ENCODE peak calls at places on chromosomes 1 and 21, in seven cellular contexts. One of them, this sample, is unnamed.

GRCh38 chr1:70043806-70044205 is 161.6 kb downstream of the LRRC40 start:
- DNase-seq in caudate nucleus: no peak
- DNase-seq in aorta: no peak
- DNase-seq in foreskin keratinocyte: peak
- DNase-seq in spleen: no peak
- DNase-seq in right lobe of liver: no peak
- DNase-seq in epithelial cell of prostate: peak
- DNase-seq in this sample: no peak

GRCh38 chr1:39380036-39380435 is 111.4 kb upstream of the BMP8A start:
- DNase-seq in aorta: no peak
- DNase-seq in foreskin keratinocyte: no peak
- DNase-seq in right lobe of liver: no peak
- DNase-seq in spleen: no peak
- DNase-seq in caudate nucleus: no peak
- DNase-seq in epithelial cell of prostate: no peak
- DNase-seq in this sample: no peak

GRCh38 chr1:225746361-225747179 is 31.1 kb upstream of the SRP9 start:
- DNase-seq in spleen: no peak
- DNase-seq in right lobe of liver: peak
- DNase-seq in epithelial cell of prostate: no peak
- DNase-seq in caudate nucleus: no peak
- DNase-seq in foreskin keratinocyte: peak
- DNase-seq in aorta: peak
- DNase-seq in this sample: peak

GRCh38 chr1:38009088-38009840 is 3.3 kb upstream of the UTP11 start:
- DNase-seq in epithelial cell of prostate: no peak
- DNase-seq in foreskin keratinocyte: peak
- DNase-seq in aorta: peak
- DNase-seq in right lobe of liver: no peak
- DNase-seq in spleen: no peak
- DNase-seq in caudate nucleus: no peak
- DNase-seq in this sample: peak

GRCh38 chr1:178310685-178311105 is 186.1 kb downstream of the CLEC20A start:
- DNase-seq in aorta: no peak
- DNase-seq in right lobe of liver: no peak
- DNase-seq in foreskin keratinocyte: peak
- DNase-seq in caudate nucleus: no peak
- DNase-seq in epithelial cell of prostate: no peak
- DNase-seq in spleen: no peak
- DNase-seq in this sample: no peak

GRCh38 chr1:233443040-233443439 is 115.5 kb downstream of the MAP3K21 start:
- DNase-seq in spleen: no peak
- DNase-seq in caudate nucleus: no peak
- DNase-seq in foreskin keratinocyte: peak
- DNase-seq in right lobe of liver: no peak
- DNase-seq in aorta: no peak
- DNase-seq in epithelial cell of prostate: no peak
- DNase-seq in this sample: no peak

GRCh38 chr1:111110197-111110899 is 29.5 kb downstream of the DRAM2 start:
- DNase-seq in foreskin keratinocyte: no peak
- DNase-seq in spleen: no peak
- DNase-seq in aorta: no peak
- DNase-seq in caudate nucleus: no peak
- DNase-seq in epithelial cell of prostate: no peak
- DNase-seq in right lobe of liver: peak
- DNase-seq in this sample: no peak

GRCh38 chr1:234090212-234091064 is 186.0 kb downstream of the SLC35F3 start:
- DNase-seq in right lobe of liver: no peak
- DNase-seq in caudate nucleus: no peak
- DNase-seq in aorta: no peak
- DNase-seq in spleen: no peak
- DNase-seq in epithelial cell of prostate: no peak
- DNase-seq in foreskin keratinocyte: no peak
- DNase-seq in this sample: no peak

GRCh38 chr1:222276062-222276461 is 271.8 kb downstream of the HHIPL2 start:
- DNase-seq in aorta: no peak
- DNase-seq in right lobe of liver: no peak
- DNase-seq in foreskin keratinocyte: no peak
- DNase-seq in spleen: no peak
- DNase-seq in epithelial cell of prostate: no peak
- DNase-seq in caudate nucleus: no peak
- DNase-seq in this sample: no peak

GRCh38 chr1:201309420-201309819 is 26.1 kb downstream of the PKP1 start:
- DNase-seq in spleen: no peak
- DNase-seq in foreskin keratinocyte: peak
- DNase-seq in epithelial cell of prostate: peak
- DNase-seq in right lobe of liver: peak
- DNase-seq in aorta: no peak
- DNase-seq in caudate nucleus: no peak
- DNase-seq in this sample: peak

GRCh38 chr1:94270801-94271203 is 33.4 kb upstream of the ARHGAP29 start:
- DNase-seq in foreskin keratinocyte: peak
- DNase-seq in right lobe of liver: no peak
- DNase-seq in caudate nucleus: no peak
- DNase-seq in aorta: no peak
- DNase-seq in epithelial cell of prostate: no peak
- DNase-seq in spleen: no peak
- DNase-seq in this sample: no peak

GRCh38 chr21:43866233-43866632 is 1.2 kb downstream of the AGPAT3 start:
- DNase-seq in foreskin keratinocyte: peak
- DNase-seq in right lobe of liver: no peak
- DNase-seq in spleen: peak
- DNase-seq in epithelial cell of prostate: no peak
- DNase-seq in caudate nucleus: no peak
- DNase-seq in aorta: peak
- DNase-seq in this sample: no peak

GRCh38 chr1:241440904-241441303 is 78.7 kb downstream of the FH start:
- DNase-seq in aorta: no peak
- DNase-seq in epithelial cell of prostate: no peak
- DNase-seq in foreskin keratinocyte: no peak
- DNase-seq in caudate nucleus: no peak
- DNase-seq in right lobe of liver: no peak
- DNase-seq in spleen: no peak
- DNase-seq in this sample: no peak

GRCh38 chr1:71414229-71414628 is 333.4 kb upstream of the ZRANB2 start:
- DNase-seq in foreskin keratinocyte: no peak
- DNase-seq in aorta: no peak
- DNase-seq in spleen: no peak
- DNase-seq in right lobe of liver: no peak
- DNase-seq in epithelial cell of prostate: no peak
- DNase-seq in caudate nucleus: no peak
- DNase-seq in this sample: no peak

GRCh38 chr1:108049083-108049819 is 84.3 kb upstream of the VAV3 start:
- DNase-seq in foreskin keratinocyte: no peak
- DNase-seq in right lobe of liver: no peak
- DNase-seq in caudate nucleus: no peak
- DNase-seq in spleen: peak
- DNase-seq in epithelial cell of prostate: no peak
- DNase-seq in aorta: no peak
- DNase-seq in this sample: peak

GRCh38 chr1:186620951-186621350 is 59.3 kb downstream of the PTGS2 start:
- DNase-seq in aorta: no peak
- DNase-seq in right lobe of liver: no peak
- DNase-seq in spleen: no peak
- DNase-seq in foreskin keratinocyte: peak
- DNase-seq in epithelial cell of prostate: peak
- DNase-seq in caudate nucleus: no peak
- DNase-seq in this sample: no peak

GRCh38 chr1:43499882-43500281 is 30.8 kb upstream of the PTPRF start:
- DNase-seq in caudate nucleus: no peak
- DNase-seq in aorta: no peak
- DNase-seq in spleen: no peak
- DNase-seq in right lobe of liver: no peak
- DNase-seq in foreskin keratinocyte: no peak
- DNase-seq in epithelial cell of prostate: no peak
- DNase-seq in this sample: no peak

GRCh38 chr1:21963477-21964217 is 13.2 kb upstream of the CELA3B start:
- DNase-seq in caudate nucleus: peak
- DNase-seq in aorta: peak
- DNase-seq in right lobe of liver: peak
- DNase-seq in epithelial cell of prostate: no peak
- DNase-seq in foreskin keratinocyte: peak
- DNase-seq in spleen: peak
- DNase-seq in this sample: peak

GRCh38 chr1:57222307-57222706 is 201.6 kb downstream of the DAB1 start:
- DNase-seq in right lobe of liver: no peak
- DNase-seq in caudate nucleus: no peak
- DNase-seq in epithelial cell of prostate: no peak
- DNase-seq in foreskin keratinocyte: no peak
- DNase-seq in spleen: no peak
- DNase-seq in aorta: no peak
- DNase-seq in this sample: no peak

DNA sequence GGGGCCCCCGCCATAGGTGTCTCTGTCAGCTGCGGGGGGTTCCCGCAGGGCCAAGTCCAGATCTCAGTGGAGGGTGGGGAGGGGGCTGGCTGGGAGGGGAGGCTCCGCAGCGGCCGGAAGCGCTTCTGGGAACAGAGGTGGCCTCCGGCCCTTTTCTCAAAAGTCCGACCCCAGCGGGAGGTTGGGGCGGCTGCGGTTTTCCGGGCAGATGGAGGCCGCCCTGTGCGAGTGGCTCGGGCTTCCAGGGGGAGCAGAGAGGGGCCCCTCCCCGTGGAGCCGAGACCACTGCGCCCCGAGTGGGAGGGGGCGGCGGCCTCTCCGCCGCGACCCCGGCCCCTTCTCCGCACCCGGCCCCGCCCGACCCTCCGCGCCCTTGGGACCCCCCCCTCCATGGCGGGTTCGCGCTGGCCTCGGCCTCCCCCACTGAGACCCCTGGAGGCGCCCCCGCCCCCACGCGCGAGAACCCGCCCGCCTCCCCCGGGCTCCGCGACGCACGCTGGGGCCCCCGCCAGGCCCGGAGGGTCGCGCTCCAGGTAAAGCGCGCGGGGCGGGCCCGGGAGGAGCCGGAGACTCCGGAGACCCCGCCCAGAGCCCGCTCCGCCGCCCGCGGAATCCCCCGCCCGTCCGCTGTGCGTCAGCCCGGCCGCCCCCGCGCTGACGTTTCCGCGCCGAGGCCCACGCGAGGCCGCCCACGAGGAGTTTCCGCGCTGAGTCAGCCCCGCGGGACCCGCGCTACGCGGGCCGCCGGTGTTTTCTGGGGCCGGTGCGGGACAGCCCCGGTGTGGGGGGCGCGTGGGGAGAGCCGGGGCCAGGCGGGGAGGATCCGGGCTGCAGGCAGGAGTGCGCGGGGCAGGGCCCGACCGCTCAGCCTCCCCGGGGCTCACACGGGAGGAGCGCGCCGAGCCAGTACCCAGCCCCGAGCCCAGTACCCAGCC is 5.2 kb downstream of the TNFRSF18 start:
- DNase-seq in right lobe of liver: no peak
- DNase-seq in caudate nucleus: no peak
- DNase-seq in aorta: peak
- DNase-seq in spleen: peak
- DNase-seq in epithelial cell of prostate: no peak
- DNase-seq in foreskin keratinocyte: no peak
- DNase-seq in this sample: peak
- H3K27ac ChIP-seq in right lobe of liver: no peak
- H3K27ac ChIP-seq in caudate nucleus: no peak
- H3K27ac ChIP-seq in aorta: no peak
- H3K27ac ChIP-seq in spleen: peak
- H3K27ac ChIP-seq in epithelial cell of prostate: no peak
- H3K27ac ChIP-seq in foreskin keratinocyte: peak
- H3K27ac ChIP-seq in this sample: peak

DNA sequence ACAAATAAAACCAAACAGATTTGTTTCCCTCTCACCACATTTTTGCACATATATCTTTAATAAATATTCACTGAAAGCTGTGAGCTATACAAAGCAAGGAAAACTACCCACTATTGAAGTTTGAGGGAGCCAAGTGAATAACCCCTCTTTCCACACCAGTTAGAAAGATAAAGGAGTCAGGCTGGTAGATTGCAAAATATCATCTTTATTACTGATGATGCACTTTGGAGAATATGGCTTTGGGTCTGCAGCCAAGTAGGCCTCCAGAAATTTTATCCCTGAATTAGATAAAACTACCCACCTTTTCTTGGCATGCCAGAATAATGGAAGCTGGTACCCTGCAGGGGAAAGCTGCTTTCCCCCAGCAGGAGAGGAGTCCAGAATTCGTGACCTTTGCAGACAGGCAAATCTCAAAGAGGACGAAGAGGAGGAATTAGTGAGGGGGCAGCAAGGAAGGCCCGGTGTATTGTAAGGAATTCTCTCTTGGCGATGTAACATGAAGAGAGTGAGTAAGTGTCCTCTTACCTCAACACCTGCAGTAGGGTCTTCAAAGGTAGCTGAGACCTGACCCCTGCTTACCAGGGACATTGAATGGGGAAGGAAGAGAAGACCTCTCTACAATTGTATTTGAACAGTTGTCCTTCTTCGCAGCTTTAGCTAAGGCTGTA is 84.7 kb downstream of the LRRC8D start:
- DNase-seq in caudate nucleus: no peak
- DNase-seq in right lobe of liver: no peak
- DNase-seq in foreskin keratinocyte: no peak
- DNase-seq in epithelial cell of prostate: no peak
- DNase-seq in spleen: no peak
- DNase-seq in aorta: no peak
- DNase-seq in this sample: no peak
- H3K27ac ChIP-seq in caudate nucleus: no peak
- H3K27ac ChIP-seq in right lobe of liver: no peak
- H3K27ac ChIP-seq in foreskin keratinocyte: no peak
- H3K27ac ChIP-seq in epithelial cell of prostate: no peak
- H3K27ac ChIP-seq in spleen: peak
- H3K27ac ChIP-seq in aorta: peak
- H3K27ac ChIP-seq in this sample: no peak

GRCh38 chr1:236951672-236952071 is 52.6 kb downstream of the MT1HL1 start:
- DNase-seq in epithelial cell of prostate: no peak
- DNase-seq in foreskin keratinocyte: no peak
- DNase-seq in aorta: no peak
- DNase-seq in caudate nucleus: no peak
- DNase-seq in spleen: no peak
- DNase-seq in right lobe of liver: no peak
- DNase-seq in this sample: no peak
- H3K27ac ChIP-seq in epithelial cell of prostate: no peak
- H3K27ac ChIP-seq in foreskin keratinocyte: no peak
- H3K27ac ChIP-seq in aorta: no peak
- H3K27ac ChIP-seq in caudate nucleus: no peak
- H3K27ac ChIP-seq in spleen: no peak
- H3K27ac ChIP-seq in right lobe of liver: no peak
- H3K27ac ChIP-seq in this sample: no peak

GRCh38 chr1:185404864-185405568 is 88.0 kb upstream of the IVNS1ABP start:
- DNase-seq in aorta: no peak
- DNase-seq in right lobe of liver: no peak
- DNase-seq in foreskin keratinocyte: no peak
- DNase-seq in epithelial cell of prostate: no peak
- DNase-seq in caudate nucleus: no peak
- DNase-seq in spleen: no peak
- DNase-seq in this sample: no peak

GRCh38 chr1:185409345-185409744 is 92.3 kb upstream of the IVNS1ABP start:
- DNase-seq in epithelial cell of prostate: no peak
- DNase-seq in right lobe of liver: no peak
- DNase-seq in caudate nucleus: no peak
- DNase-seq in foreskin keratinocyte: no peak
- DNase-seq in spleen: no peak
- DNase-seq in aorta: no peak
- DNase-seq in this sample: no peak

GRCh38 chr1:185402930-185403329 is 85.9 kb upstream of the IVNS1ABP start:
- DNase-seq in epithelial cell of prostate: no peak
- DNase-seq in aorta: no peak
- DNase-seq in foreskin keratinocyte: no peak
- DNase-seq in spleen: no peak
- DNase-seq in right lobe of liver: no peak
- DNase-seq in caudate nucleus: no peak
- DNase-seq in this sample: no peak

GRCh38 chr1:185408675-185409270 is 91.7 kb upstream of the IVNS1ABP start:
- DNase-seq in foreskin keratinocyte: peak
- DNase-seq in spleen: no peak
- DNase-seq in aorta: no peak
- DNase-seq in epithelial cell of prostate: no peak
- DNase-seq in right lobe of liver: no peak
- DNase-seq in caudate nucleus: no peak
- DNase-seq in this sample: no peak

GRCh38 chr1:185406006-185406974 is 89.2 kb upstream of the IVNS1ABP start:
- DNase-seq in foreskin keratinocyte: no peak
- DNase-seq in right lobe of liver: no peak
- DNase-seq in spleen: no peak
- DNase-seq in epithelial cell of prostate: no peak
- DNase-seq in caudate nucleus: no peak
- DNase-seq in aorta: no peak
- DNase-seq in this sample: no peak
- H3K27ac ChIP-seq in foreskin keratinocyte: no peak
- H3K27ac ChIP-seq in right lobe of liver: no peak
- H3K27ac ChIP-seq in spleen: no peak
- H3K27ac ChIP-seq in epithelial cell of prostate: no peak
- H3K27ac ChIP-seq in caudate nucleus: no peak
- H3K27ac ChIP-seq in aorta: no peak
- H3K27ac ChIP-seq in this sample: no peak